ENCODE peak calls at places on chromosomes 4 and X, in four cellular contexts. One of them, this sample, is unnamed.

GRCh38 chr4:165715211-165715610 is 157.8 kb upstream of the TLL1 start:
- DNase-seq in transverse colon: no peak
- DNase-seq in cardiac fibroblast: no peak
- DNase-seq in BE2C: no peak
- DNase-seq in this sample: peak; percentile 29

GRCh38 chrX:120568047-120568446 is 7.3 kb upstream of the CUL4B start:
- DNase-seq in cardiac fibroblast: no peak
- DNase-seq in BE2C: no peak
- DNase-seq in transverse colon: no peak
- DNase-seq in this sample: no peak

GRCh38 chr4:634599-634985 is 9.2 kb downstream of the PDE6B start:
- DNase-seq in transverse colon: no peak
- DNase-seq in cardiac fibroblast: no peak
- DNase-seq in BE2C: no peak
- DNase-seq in this sample: no peak

GRCh38 chr4:89661490-89661889 is 175.5 kb downstream of the SNCA start:
- DNase-seq in transverse colon: no peak
- DNase-seq in cardiac fibroblast: peak; percentile 33
- DNase-seq in BE2C: no peak
- DNase-seq in this sample: peak; percentile 55

GRCh38 chr4:186651624-186652023 is 72.0 kb downstream of the FAT1 start:
- DNase-seq in transverse colon: peak; percentile 37
- DNase-seq in cardiac fibroblast: peak; percentile 41
- DNase-seq in BE2C: peak; percentile 30
- DNase-seq in this sample: peak; percentile 79

GRCh38 chr4:108292229-108292628 is 123.5 kb upstream of the LEF1 start:
- DNase-seq in cardiac fibroblast: no peak
- DNase-seq in BE2C: no peak
- DNase-seq in transverse colon: no peak
- DNase-seq in this sample: no peak

GRCh38 chrX:149757206-149758067 is 16.4 kb upstream of the HSFX1 start:
- DNase-seq in transverse colon: no peak
- DNase-seq in cardiac fibroblast: no peak
- DNase-seq in BE2C: no peak
- DNase-seq in this sample: no peak

GRCh38 chrX:18574591-18574990 is 97.3 kb downstream of the RS1 start:
- DNase-seq in cardiac fibroblast: peak; percentile 75
- DNase-seq in transverse colon: no peak
- DNase-seq in BE2C: no peak
- DNase-seq in this sample: peak; percentile 73

GRCh38 chrX:155148724-155149537 is 67.3 kb upstream of the VBP1 start:
- DNase-seq in BE2C: no peak
- DNase-seq in cardiac fibroblast: peak; percentile 24
- DNase-seq in transverse colon: peak; percentile 15
- DNase-seq in this sample: peak; percentile 8

GRCh38 chr4:31204895-31205294 is 484.7 kb downstream of the PCDH7 start:
- DNase-seq in BE2C: no peak
- DNase-seq in transverse colon: no peak
- DNase-seq in cardiac fibroblast: no peak
- DNase-seq in this sample: no peak

GRCh38 chr4:87720094-87720691 is 70.1 kb downstream of the DMP1 start:
- DNase-seq in transverse colon: no peak
- DNase-seq in cardiac fibroblast: no peak
- DNase-seq in BE2C: no peak
- DNase-seq in this sample: no peak

GRCh38 chr4:150451883-150452282 is 130.1 kb upstream of the MAB21L2 start:
- DNase-seq in cardiac fibroblast: no peak
- DNase-seq in transverse colon: no peak
- DNase-seq in BE2C: no peak
- DNase-seq in this sample: no peak

GRCh38 chr4:88843067-88843723 is 145.6 kb upstream of the NAP1L5 start:
- DNase-seq in cardiac fibroblast: peak; percentile 46
- DNase-seq in BE2C: no peak
- DNase-seq in transverse colon: peak; percentile 27
- DNase-seq in this sample: no peak

GRCh38 chr4:123351713-123352112 is 44.9 kb upstream of the SPRY1 start:
- DNase-seq in cardiac fibroblast: no peak
- DNase-seq in transverse colon: no peak
- DNase-seq in BE2C: no peak
- DNase-seq in this sample: peak; percentile 17

GRCh38 chr4:150007512-150007911 is 70.7 kb upstream of the DCLK2 start:
- DNase-seq in transverse colon: no peak
- DNase-seq in BE2C: no peak
- DNase-seq in cardiac fibroblast: no peak
- DNase-seq in this sample: peak; percentile 68

GRCh38 chr4:148998719-148999118 is 556.5 kb upstream of the NR3C2 start:
- DNase-seq in BE2C: peak; percentile 23
- DNase-seq in cardiac fibroblast: peak; percentile 14
- DNase-seq in transverse colon: no peak
- DNase-seq in this sample: peak; percentile 3
- TF ChIP-seq CTCF in BE2C: peak; percentile 53
- TF ChIP-seq CTCF in cardiac fibroblast: peak; percentile 16
- TF ChIP-seq CTCF in transverse colon: no peak
- TF ChIP-seq CTCF in this sample: peak; percentile 39

GRCh38 chrX:107935200-107935599 is 47.0 kb downstream of the TEX13B start:
- DNase-seq in cardiac fibroblast: peak; percentile 23
- DNase-seq in transverse colon: no peak
- DNase-seq in BE2C: no peak
- DNase-seq in this sample: peak; percentile 5
- H3K4me3 ChIP-seq in cardiac fibroblast: no peak overlapping the region
- H3K4me3 ChIP-seq in transverse colon: no peak overlapping the region
- H3K4me3 ChIP-seq in BE2C: no peak overlapping the region
- H3K4me3 ChIP-seq in this sample: peak overlapping the region; percentile 35

GRCh38 chrX:39653656-39654055 is 444.1 kb downstream of the BCOR start:
- DNase-seq in cardiac fibroblast: no peak
- DNase-seq in transverse colon: no peak
- DNase-seq in BE2C: no peak
- DNase-seq in this sample: no peak
- TF ChIP-seq CTCF in cardiac fibroblast: no peak
- TF ChIP-seq CTCF in transverse colon: no peak
- TF ChIP-seq CTCF in BE2C: no peak
- TF ChIP-seq CTCF in this sample: no peak

GRCh38 chr4:79623125-79623905 is 215.3 kb upstream of the GK2 start:
- DNase-seq in BE2C: peak; percentile 10
- DNase-seq in transverse colon: no peak
- DNase-seq in cardiac fibroblast: no peak
- DNase-seq in this sample: no peak
- H3K4me3 ChIP-seq in BE2C: no peak overlapping the region
- H3K4me3 ChIP-seq in transverse colon: no peak overlapping the region
- H3K4me3 ChIP-seq in cardiac fibroblast: no peak overlapping the region
- H3K4me3 ChIP-seq in this sample: no peak overlapping the region

GRCh38 chr4:169286562-169287301 is 16.0 kb upstream of the SH3RF1 start:
- DNase-seq in cardiac fibroblast: no peak
- DNase-seq in BE2C: peak; percentile 18
- DNase-seq in transverse colon: no peak
- DNase-seq in this sample: no peak
- TF ChIP-seq CTCF in cardiac fibroblast: peak; percentile 8
- TF ChIP-seq CTCF in BE2C: peak; percentile 54
- TF ChIP-seq CTCF in transverse colon: no peak
- TF ChIP-seq CTCF in this sample: no peak

GRCh38 chrX:39821011-39821708 is 276.6 kb downstream of the BCOR start:
- DNase-seq in BE2C: peak; percentile 69
- DNase-seq in cardiac fibroblast: peak; percentile 35
- DNase-seq in transverse colon: no peak
- DNase-seq in this sample: no peak

GRCh38 chrX:39819921-39820849 is 277.6 kb downstream of the BCOR start:
- DNase-seq in BE2C: peak; percentile 67
- DNase-seq in cardiac fibroblast: peak; percentile 64
- DNase-seq in transverse colon: no peak
- DNase-seq in this sample: no peak

GRCh38 chrX:39823424-39823823 is 274.3 kb downstream of the BCOR start:
- DNase-seq in BE2C: no peak
- DNase-seq in transverse colon: no peak
- DNase-seq in cardiac fibroblast: no peak
- DNase-seq in this sample: no peak

GRCh38 chrX:39822133-39822748 is 275.5 kb downstream of the BCOR start:
- DNase-seq in BE2C: no peak
- DNase-seq in cardiac fibroblast: no peak
- DNase-seq in transverse colon: no peak
- DNase-seq in this sample: no peak

GRCh38 chrX:39821709-39822095 is 276.1 kb downstream of the BCOR start:
- DNase-seq in BE2C: no peak
- DNase-seq in cardiac fibroblast: no peak
- DNase-seq in transverse colon: no peak
- DNase-seq in this sample: no peak
- H3K4me3 ChIP-seq in BE2C: no peak overlapping the region
- H3K4me3 ChIP-seq in cardiac fibroblast: no peak overlapping the region
- H3K4me3 ChIP-seq in transverse colon: peak overlapping the region; percentile 49
- H3K4me3 ChIP-seq in this sample: peak overlapping the region; percentile 30

GRCh38 chrX:107467271-107467670 is 17.8 kb downstream of the FRMPD3 start:
- DNase-seq in transverse colon: no peak
- DNase-seq in cardiac fibroblast: no peak
- DNase-seq in BE2C: no peak
- DNase-seq in this sample: no peak

GRCh38 chrX:107465932-107466620 is 16.6 kb downstream of the FRMPD3 start:
- DNase-seq in transverse colon: no peak
- DNase-seq in cardiac fibroblast: no peak
- DNase-seq in BE2C: no peak
- DNase-seq in this sample: no peak

GRCh38 chrX:107470198-107470597 is 20.7 kb downstream of the FRMPD3 start:
- DNase-seq in cardiac fibroblast: no peak
- DNase-seq in BE2C: no peak
- DNase-seq in transverse colon: no peak
- DNase-seq in this sample: no peak

GRCh38 chrX:107470971-107471370 is 21.5 kb downstream of the FRMPD3 start:
- DNase-seq in cardiac fibroblast: no peak
- DNase-seq in transverse colon: no peak
- DNase-seq in BE2C: no peak
- DNase-seq in this sample: no peak
- TF ChIP-seq CTCF in cardiac fibroblast: no peak
- TF ChIP-seq CTCF in transverse colon: no peak
- TF ChIP-seq CTCF in BE2C: no peak
- TF ChIP-seq CTCF in this sample: no peak